ENCODE peak calls at places on chromosomes 16 and 17, in four cellular contexts. Z is K562, H is GM12878, I is H1. X is an unnamed sample.

GRCh38 chr17:81335388-81336157 is 40.5 kb upstream of the SLC38A10 start:
- DNase-seq in H (no peak), I (no peak), Z (no peak), X (no peak)

GRCh38 chr16:30561212-30561816 is 3.1 kb upstream of the ZNF764 start:
- DNase-seq in I (no peak), H (no peak), Z (no peak), X (no peak)

GRCh38 chr16:26963109-26963508 is 103.6 kb upstream of the C16orf82 start:
- DNase-seq in Z (peak), I (no peak), H (no peak), X (peak)

GRCh38 chr16:2364638-2365210 is 24.2 kb upstream of the ABCA3 start:
- DNase-seq in I (no peak), H (no peak), Z (no peak), X (no peak)

GRCh38 chr16:69691980-69692911 is 34.1 kb downstream of the NQO1 start:
- DNase-seq in I (no peak), Z (no peak), H (peak), X (no peak)

GRCh38 chr16:76235426-76235825 is 41.8 kb upstream of the CNTNAP4 start:
- DNase-seq in H (no peak), I (no peak), Z (no peak), X (no peak)

GRCh38 chr17:43169561-43170139 is 1.4 kb upstream of the NBR1 start:
- DNase-seq in Z (peak), H (no peak), I (no peak), X (no peak)

GRCh38 chr17:13575922-13576419 is 25.8 kb downstream of the HS3ST3A1 start:
- DNase-seq in I (peak), H (no peak), Z (no peak), X (no peak)

GRCh38 chr17:34714475-34715410 is 135.4 kb downstream of the TMEM132E start:
- DNase-seq in H (no peak), Z (no peak), I (no peak), X (no peak)

GRCh38 chr17:37743612-37743874 is 1.3 kb downstream of the HNF1B start:
- DNase-seq in H (no peak), I (no peak), Z (no peak), X (no peak)
- TF ChIP-seq EZH2 in H (no peak), I (no peak), Z (no peak), X (no peak)

GRCh38 chr17:49223168-49223516 is 7.4 kb downstream of the PHOSPHO1 start:
- DNase-seq in H (no peak), I (no peak), Z (no peak), X (no peak)

GRCh38 chr17:49217651-49218413 is 7.3 kb downstream of the ABI3 start:
- DNase-seq in H (peak), I (no peak), Z (no peak), X (no peak)

GRCh38 chr17:49216953-49217650 is 6.6 kb downstream of the ABI3 start:
- DNase-seq in I (no peak), H (no peak), Z (no peak), X (no peak)

GRCh38 chr17:49218941-49219913 is 8.7 kb downstream of the ABI3 start:
- DNase-seq in H (peak), Z (peak), I (no peak), X (no peak)

GRCh38 chr17:49219987-49220386 is 9.5 kb downstream of the ABI3 start:
- DNase-seq in I (no peak), H (no peak), Z (no peak), X (no peak)
- TF ChIP-seq EGR1 in I (no peak), H (no peak), Z (no peak), X (no peak)

GRCh38 chr17:7716901-7717755 is at the start of gene DNAH2:
- DNase-seq in I (peak), H (no peak), Z (peak), X (peak)
- TF ChIP-seq EZH2 in I (no peak), H (no peak), Z (no peak), X (no peak)

DNA sequence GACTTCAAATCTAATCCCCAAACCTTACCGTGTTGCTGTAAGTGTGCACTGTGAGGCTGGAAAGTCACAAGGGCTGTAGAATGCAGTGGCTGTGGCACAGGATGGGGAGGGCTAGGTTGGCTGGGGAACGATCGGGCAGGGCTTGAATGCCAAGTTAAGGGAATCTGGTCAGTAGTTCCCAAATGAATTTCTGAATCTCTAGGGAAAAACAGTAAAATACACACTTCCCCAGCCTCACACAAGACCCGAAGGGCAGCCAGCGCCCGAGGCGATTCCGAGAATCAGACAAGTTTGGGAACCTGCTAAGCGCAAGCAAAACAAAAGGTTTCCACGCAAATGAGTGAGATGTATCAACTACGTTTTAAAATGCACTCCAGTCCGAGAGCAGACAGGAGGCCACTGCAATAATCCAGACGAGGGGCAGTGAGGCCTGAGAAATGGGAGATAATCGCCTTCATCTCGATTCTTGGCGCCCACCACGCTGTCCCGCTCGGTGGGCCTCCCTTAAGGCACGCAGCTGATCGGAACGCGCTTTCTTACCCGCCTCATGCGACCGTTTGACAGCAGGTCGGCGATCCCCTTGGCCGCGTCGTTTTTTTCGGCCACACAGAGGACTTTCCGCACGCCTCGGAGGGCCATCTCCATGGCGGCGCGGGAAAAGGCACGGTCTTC is 599 bp downstream of the TOP3A start:
- DNase-seq in H (no peak), I (no peak), Z (peak), X (no peak)
- TF ChIP-seq EGR1 in H (no peak), I (no peak), Z (no peak), X (no peak)

GRCh38 chr17:75839942-75840778 is 4.0 kb downstream of the UNC13D start:
- DNase-seq in H (no peak), I (no peak), Z (no peak), X (no peak)

GRCh38 chr17:75838410-75838809 is 5.8 kb downstream of the UNC13D start:
- DNase-seq in I (no peak), H (no peak), Z (no peak), X (no peak)

GRCh38 chr17:75842411-75842810 is 1.8 kb downstream of the UNC13D start:
- DNase-seq in H (no peak), Z (no peak), I (no peak), X (no peak)

GRCh38 chr17:75842963-75843576 is 1.1 kb downstream of the UNC13D start:
- DNase-seq in Z (no peak), I (no peak), H (no peak), X (no peak)

GRCh38 chr17:75840779-75841123 is 3.5 kb downstream of the UNC13D start:
- DNase-seq in I (no peak), Z (no peak), H (no peak), X (no peak)
- TF ChIP-seq EZH2 in I (no peak), Z (no peak), H (no peak), X (no peak)

DNA sequence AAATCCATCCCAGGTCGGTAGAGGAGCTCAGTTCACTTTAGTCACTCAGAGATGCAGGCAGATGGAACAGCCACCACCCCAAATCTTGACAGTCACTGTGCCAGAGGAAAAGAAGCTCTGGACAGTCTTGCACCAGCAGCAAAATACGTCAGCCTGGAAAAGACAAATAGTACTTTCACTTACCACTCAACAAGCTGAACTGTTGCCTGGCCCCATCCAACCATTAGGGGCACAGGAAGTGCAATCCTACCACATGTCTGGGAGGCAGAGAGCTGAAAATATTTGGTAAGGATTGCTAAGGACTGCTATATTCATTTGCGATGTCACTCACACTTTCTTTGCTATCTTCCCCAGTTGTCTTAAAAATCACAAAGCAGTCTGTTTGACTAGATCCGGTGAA is 239.2 kb upstream of the TOX3 start:
- DNase-seq in H (no peak), Z (no peak), I (no peak), X (no peak)
- TF ChIP-seq EGR1 in H (no peak), Z (no peak), I (no peak), X (no peak)

DNA sequence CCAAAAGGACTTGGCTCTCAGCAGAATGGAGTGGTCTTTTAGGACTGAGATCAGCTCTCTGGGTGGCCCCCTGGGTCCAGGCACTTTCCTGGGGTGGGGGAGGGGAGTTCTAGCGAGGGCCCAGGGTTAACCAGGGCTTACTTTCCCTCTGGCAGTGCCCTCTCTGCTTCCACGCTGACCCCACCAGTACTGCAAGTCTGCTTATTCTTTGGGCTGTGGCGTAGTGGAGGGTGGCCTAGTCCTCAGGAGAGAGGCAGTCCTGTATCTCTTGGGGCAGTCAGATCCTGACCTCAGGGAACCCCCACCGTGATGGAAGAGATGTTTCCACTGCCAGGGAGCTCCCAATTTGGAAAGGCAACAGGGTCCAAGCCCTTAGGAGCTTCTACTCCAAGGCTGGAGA is 79.4 kb downstream of the CCDC182 start:
- DNase-seq in I (no peak), Z (no peak), H (no peak), X (no peak)
- TF ChIP-seq EZH2 in I (no peak), Z (no peak), H (no peak), X (no peak)